ENCODE peak calls at places on chromosomes 7 and 10, in nine cellular contexts. T is IMR-90, W is heart right ventricle, X is GM12878, R is body of pancreas, H is HAP-1, D is cardiac muscle cell, V is mucosa of descending colon, P is spleen. J is an unnamed sample. For H3K36me3 and H3K9me3, the result is how much of the 10 kb centered on the place peaks cover.

GRCh38 chr10:72353028-72353962 is 1.4 kb downstream of the DNAJB12 start:
- DNase-seq in W (no peak), X (no peak), V (peak), P (no peak), T (peak), H (peak), R (no peak), D (peak), J (peak)

GRCh38 chr7:50339990-50340500 is 35.5 kb downstream of the IKZF1 start:
- DNase-seq in P (peak), V (no peak), D (no peak), W (no peak), H (no peak), X (no peak), T (no peak), R (no peak), J (no peak)

GRCh38 chr7:14855033-14855794 is 47.3 kb downstream of the DGKB start:
- DNase-seq in T (no peak), X (no peak), H (no peak), D (no peak), R (no peak), P (no peak), W (no peak), V (no peak), J (no peak)

GRCh38 chr10:24556746-24557742 is 166.6 kb downstream of the ARHGAP21 start:
- DNase-seq in T (peak), W (peak), R (peak), X (no peak), P (no peak), V (peak), D (peak), H (peak), J (peak)

GRCh38 chr7:83155407-83155806 is 7.3 kb downstream of the PCLO start:
- DNase-seq in V (no peak), W (no peak), D (no peak), H (no peak), T (no peak), X (no peak), P (peak), R (no peak), J (no peak)

GRCh38 chr7:85065888-85066485 is 120.9 kb downstream of the SEMA3D start:
- DNase-seq in X (no peak), T (peak), R (no peak), D (peak), H (no peak), V (no peak), P (no peak), W (no peak), J (no peak)

GRCh38 chr7:128713794-128714193 is 25.4 kb upstream of the CALU start:
- DNase-seq in W (no peak), R (no peak), T (peak), P (no peak), X (no peak), D (no peak), V (no peak), H (no peak), J (no peak)

GRCh38 chr7:67593807-67594206 is 597.2 kb downstream of the TYW1 start:
- DNase-seq in H (no peak), T (no peak), P (no peak), D (no peak), X (no peak), R (no peak), W (no peak), V (no peak), J (no peak)

GRCh38 chr10:102635377-102635776 is 8.9 kb upstream of the TRIM8 start:
- DNase-seq in P (no peak), H (no peak), X (no peak), T (no peak), R (no peak), V (no peak), D (no peak), W (no peak), J (no peak)

GRCh38 chr10:122861724-122862161 is 16.1 kb upstream of the CUZD1 start:
- DNase-seq in T (peak), W (no peak), X (no peak), H (no peak), D (peak), R (no peak), V (no peak), P (no peak), J (no peak)

GRCh38 chr7:32561613-32562012 is 66.3 kb downstream of the AVL9 start:
- DNase-seq in T (no peak), W (no peak), D (no peak), H (no peak), P (no peak), R (no peak), X (no peak), V (no peak), J (no peak)

GRCh38 chr10:80464557-80465466 is 10.7 kb downstream of the TSPAN14 start:
- DNase-seq in W (peak), V (no peak), X (no peak), H (peak), T (peak), R (peak), P (peak), D (no peak), J (peak)

GRCh38 chr10:75367098-75367497 is 34.5 kb downstream of the ZNF503 start:
- DNase-seq in V (no peak), H (no peak), D (no peak), T (no peak), X (no peak), R (no peak), P (no peak), W (no peak), J (no peak)

GRCh38 chr10:12511651-12512050 is 162.3 kb downstream of the CAMK1D start:
- DNase-seq in T (no peak), V (no peak), P (no peak), W (no peak), D (no peak), H (no peak), X (no peak), R (no peak), J (no peak)

GRCh38 chr10:99895867-99896266 is 113.4 kb downstream of the ABCC2 start:
- DNase-seq in T (no peak), D (no peak), P (no peak), X (no peak), V (no peak), W (no peak), H (no peak), R (no peak), J (no peak)

GRCh38 chr10:5546891-5547683 is 22.3 kb downstream of the CALML3 start:
- DNase-seq in R (peak), H (no peak), V (peak), P (peak), W (no peak), D (no peak), T (peak), X (no peak), J (peak)

GRCh38 chr10:75016290-75016689 is 95.2 kb upstream of the SAMD8 start:
- DNase-seq in D (no peak), T (no peak), R (no peak), X (no peak), V (no peak), H (no peak), P (no peak), W (no peak), J (no peak)

GRCh38 chr10:7534480-7534852 is 123.6 kb upstream of the SFMBT2 start:
- DNase-seq in R (no peak), W (no peak), D (no peak), T (no peak), V (no peak), H (no peak), P (no peak), X (no peak), J (no peak)

GRCh38 chr7:351681-352480 is 61.9 kb downstream of the FOXL3 start:
- DNase-seq in H (no peak), P (no peak), D (no peak), X (no peak), R (no peak), W (no peak), V (no peak), T (no peak), J (no peak)

GRCh38 chr7:88311675-88312036 is 5.0 kb upstream of the STEAP4 start:
- DNase-seq in P (no peak), V (no peak), H (no peak), D (peak), W (no peak), R (no peak), X (no peak), T (no peak), J (no peak)
- H3K4me3 ChIP-seq in P (no peak), V (no peak), H (no peak), D (no peak), W (no peak), R (no peak), X (no peak), T (no peak), J (no peak)

GRCh38 chr7:148804343-148805234 is 79.5 kb downstream of the EZH2 start:
- DNase-seq in X (no peak), V (no peak), T (no peak), P (no peak), W (no peak), D (no peak), H (no peak), R (no peak), J (no peak)

GRCh38 chr7:148807451-148807850 is 76.6 kb downstream of the EZH2 start:
- DNase-seq in H (no peak), V (no peak), W (no peak), D (no peak), T (no peak), P (no peak), X (no peak), R (no peak), J (no peak)

GRCh38 chr7:148803094-148803493 is 81.0 kb downstream of the EZH2 start:
- DNase-seq in W (no peak), P (no peak), T (no peak), X (no peak), V (no peak), H (no peak), R (no peak), D (no peak), J (no peak)

GRCh38 chr7:148809856-148810255 is 74.2 kb downstream of the EZH2 start:
- DNase-seq in R (no peak), T (no peak), V (no peak), H (no peak), W (no peak), P (no peak), X (no peak), D (no peak), J (no peak)

GRCh38 chr7:148806187-148806586 is 77.9 kb downstream of the EZH2 start:
- DNase-seq in R (no peak), X (no peak), W (no peak), T (no peak), D (no peak), V (no peak), P (no peak), H (no peak), J (no peak)
- H3K36me3 ChIP-seq in R (under half), X (under half), W (under half), T (under half), D (under half), V (under half), P (half or more), H (under half), J (under half)

DNA sequence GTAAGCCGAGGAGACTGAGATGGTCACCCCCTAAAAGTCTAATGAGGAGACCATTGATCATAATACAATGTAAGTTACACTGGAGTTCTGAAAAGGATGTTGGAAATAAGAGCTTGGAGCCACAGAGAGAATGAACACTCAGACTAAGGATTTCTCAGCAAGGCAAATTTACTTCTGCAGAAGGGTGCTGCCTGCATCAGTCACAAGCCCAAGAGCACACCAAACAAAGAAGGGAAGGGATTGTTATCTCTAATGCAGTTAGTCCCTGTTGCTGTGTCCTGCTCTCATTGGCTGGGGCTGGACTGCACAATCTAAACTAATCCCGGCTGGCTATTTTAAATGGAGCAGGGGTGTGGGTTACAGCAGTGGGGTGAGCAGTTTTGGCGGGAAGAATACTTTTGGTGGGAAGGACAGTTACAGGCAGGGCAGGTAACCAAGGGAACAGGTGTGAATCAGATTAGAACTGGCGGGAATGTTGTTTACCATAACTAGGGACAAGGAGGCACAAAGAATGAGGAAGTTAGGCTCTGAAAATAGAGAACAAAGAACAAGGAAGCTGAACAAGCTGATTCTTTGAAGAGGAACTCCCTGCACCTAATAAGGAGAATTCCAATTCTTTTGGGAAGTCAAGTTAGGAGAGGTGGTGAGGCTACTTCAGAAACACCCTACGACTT is 30.3 kb upstream of the TRIM24 start:
- DNase-seq in V (no peak), H (no peak), T (no peak), R (no peak), P (no peak), D (no peak), X (no peak), W (no peak), J (no peak)
- H3K9me3 ChIP-seq in V (under half), H (under half), T (under half), R (under half), P (half or more), D (under half), X (under half), W (under half), J (under half)

GRCh38 chr10:78772486-78772885 is 296.3 kb upstream of the ZMIZ1 start:
- DNase-seq in T (no peak), R (no peak), X (no peak), H (no peak), V (no peak), P (no peak), D (no peak), W (no peak), J (no peak)
- H3K4me3 ChIP-seq in T (no peak), R (no peak), X (no peak), H (no peak), V (no peak), P (no peak), D (no peak), W (no peak), J (no peak)